ENCODE peak calls at places on chromosomes 3 and 15, in five cellular contexts. G is HepG2, D is K562, O is GM12878, A is H1. E is an unnamed sample.

GRCh38 chr15:54227569-54227968 is 249.3 kb downstream of the UNC13C start:
- DNase-seq in O (no peak), G (no peak), D (no peak), A (no peak), E (no peak)

GRCh38 chr3:117171124-117171523 is 461.5 kb downstream of the TUSC7 start:
- DNase-seq in A (no peak), G (no peak), D (no peak), O (no peak), E (no peak)

GRCh38 chr3:169764164-169764452 is 752 bp downstream of the TERC start:
- DNase-seq in A (no peak), G (no peak), O (peak; percentile 41), D (no peak), E (no peak)

GRCh38 chr3:99789322-99789721 is 28.3 kb upstream of the CMSS1 start:
- DNase-seq in A (no peak), D (peak; percentile 8), G (peak; percentile 37), O (no peak), E (peak; percentile 62)

GRCh38 chr15:43792761-43793493 is 807 bp downstream of the SERF2 start:
- DNase-seq in A (no peak), G (no peak), O (no peak), D (no peak), E (peak; percentile 42)

GRCh38 chr15:99566157-99566900 is 545 bp downstream of the MEF2A start:
- DNase-seq in D (peak; percentile 63), A (peak; percentile 67), G (no peak), O (no peak), E (peak; percentile 76)

GRCh38 chr3:126834596-126835471 is 130.8 kb downstream of the CHCHD6 start:
- DNase-seq in G (no peak), A (no peak), D (no peak), O (no peak), E (no peak)

GRCh38 chr3:185645596-185646381 is 59.7 kb downstream of the SENP2 start:
- DNase-seq in A (no peak), D (no peak), G (no peak), O (no peak), E (peak; percentile 36)

GRCh38 chr3:176430244-176430893 is 766.9 kb downstream of the TBL1XR1 start:
- DNase-seq in A (no peak), G (peak; percentile 8), O (no peak), D (peak; percentile 6), E (peak; percentile 39)

GRCh38 chr3:184525337-184526157 is 36.0 kb upstream of the EPHB3 start:
- DNase-seq in A (peak; percentile 82), D (no peak), O (no peak), G (no peak), E (peak; percentile 72)

GRCh38 chr3:183285828-183286457 is 32.9 kb downstream of the B3GNT5 start:
- DNase-seq in D (no peak), O (peak; percentile 81), A (no peak), G (peak; percentile 15), E (peak; percentile 81)

GRCh38 chr3:133930341-133930933 is 34.8 kb upstream of the RAB6B start:
- DNase-seq in D (peak; percentile 30), G (peak; percentile 25), O (no peak), A (peak; percentile 31), E (peak; percentile 67)

GRCh38 chr15:93486407-93487117 is 397.6 kb upstream of the RGMA start:
- DNase-seq in A (no peak), G (no peak), O (no peak), D (no peak), E (no peak)

GRCh38 chr3:140203510-140203909 is 268.5 kb downstream of the CLSTN2 start:
- DNase-seq in O (no peak), D (no peak), A (no peak), G (no peak), E (no peak)

GRCh38 chr15:101198031-101198430 is 53.8 kb downstream of the CHSY1 start:
- DNase-seq in D (no peak), A (no peak), G (no peak), O (no peak), E (no peak)

GRCh38 chr3:22475665-22476064 is 724.7 kb upstream of the ZNF385D start:
- DNase-seq in A (no peak), G (no peak), D (no peak), O (no peak), E (no peak)

GRCh38 chr3:52070724-52071621 is 14.6 kb upstream of the DUSP7 start:
- DNase-seq in D (no peak), G (no peak), A (no peak), O (no peak), E (peak; percentile 50)

GRCh38 chr3:97979610-97980009 is 7.4 kb upstream of the RIOX2 start:
- DNase-seq in G (peak; percentile 5), O (no peak), A (no peak), D (no peak), E (peak; percentile 18)

GRCh38 chr3:44983413-44984040 is 7.5 kb downstream of the EXOSC7 start:
- DNase-seq in O (no peak), D (no peak), G (no peak), A (no peak), E (no peak)

GRCh38 chr3:27526614-27527315 is 42.6 kb upstream of the SLC4A7 start:
- DNase-seq in O (no peak), G (no peak), A (no peak), D (no peak), E (no peak)

GRCh38 chr15:81168680-81169079 is 28.0 kb upstream of the IL16 start:
- DNase-seq in O (no peak), A (no peak), D (no peak), G (no peak), E (no peak)

GRCh38 chr15:81171286-81171685 is 25.4 kb upstream of the IL16 start:
- DNase-seq in G (no peak), A (no peak), D (no peak), O (no peak), E (no peak)

GRCh38 chr15:81166949-81167816 is 29.5 kb upstream of the IL16 start:
- DNase-seq in O (no peak), A (no peak), D (peak; percentile 65), G (no peak), E (no peak)

GRCh38 chr15:81174125-81174524 is 22.6 kb upstream of the IL16 start:
- DNase-seq in G (no peak), O (no peak), D (no peak), A (no peak), E (no peak)

GRCh38 chr15:81170504-81170903 is 26.2 kb upstream of the IL16 start:
- DNase-seq in A (no peak), O (no peak), D (no peak), G (no peak), E (no peak)
- TF ChIP-seq SIN3A in A (no peak), O (no peak), D (no peak), G (no peak), E (no peak)

GRCh38 chr3:8113649-8114048 is 388.0 kb upstream of the LMCD1 start:
- DNase-seq in D (no peak), O (no peak), A (no peak), G (no peak), E (no peak)

GRCh38 chr3:8110966-8111798 is 390.4 kb upstream of the LMCD1 start:
- DNase-seq in D (peak; percentile 41), A (peak; percentile 86), G (peak; percentile 46), O (peak; percentile 16), E (peak; percentile 68)
- TF ChIP-seq EP300 in D (no peak), A (no peak), G (no peak), O (no peak), E (no peak)

GRCh38 chr3:80040113-80040512 is 272.3 kb upstream of the ROBO1 start:
- DNase-seq in O (no peak), A (no peak), D (no peak), G (no peak), E (no peak)
- TF ChIP-seq SIN3A in O (no peak), A (no peak), D (no peak), G (no peak), E (no peak)

GRCh38 chr3:101821503-101821902 is 27.8 kb upstream of the NFKBIZ start:
- DNase-seq in G (no peak), D (no peak), O (no peak), A (no peak), E (no peak)
- TF ChIP-seq EP300 in G (no peak), D (no peak), O (no peak), A (no peak), E (no peak)

GRCh38 chr3:46412786-46413298 is 5.8 kb downstream of the CCRL2 start:
- DNase-seq in D (no peak), A (no peak), O (no peak), G (no peak), E (no peak)
- TF ChIP-seq SIN3A in D (no peak), A (no peak), O (no peak), G (no peak), E (no peak)

DNA sequence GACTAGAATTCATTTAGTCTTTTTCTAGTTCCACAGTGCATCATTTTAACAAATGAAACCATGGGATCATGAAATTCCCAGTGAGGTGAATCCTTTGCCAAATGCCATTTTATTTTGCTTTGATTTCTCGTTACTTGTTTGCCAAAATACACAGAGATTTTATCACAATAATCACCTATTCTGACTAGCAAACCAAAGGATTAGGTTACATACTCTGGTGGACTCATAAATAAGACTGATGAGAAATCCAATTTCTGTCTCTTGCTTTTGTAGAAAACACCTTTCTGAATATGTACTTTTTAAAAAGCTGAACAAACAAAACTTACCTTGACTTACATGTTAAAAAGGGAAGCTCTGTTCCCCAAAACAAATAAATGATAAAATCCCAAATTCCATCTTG is 12.2 kb downstream of the ERC2 start:
- DNase-seq in O (no peak), D (no peak), G (no peak), A (no peak), E (no peak)
- TF ChIP-seq EP300 in O (no peak), D (no peak), G (no peak), A (no peak), E (no peak)

DNA sequence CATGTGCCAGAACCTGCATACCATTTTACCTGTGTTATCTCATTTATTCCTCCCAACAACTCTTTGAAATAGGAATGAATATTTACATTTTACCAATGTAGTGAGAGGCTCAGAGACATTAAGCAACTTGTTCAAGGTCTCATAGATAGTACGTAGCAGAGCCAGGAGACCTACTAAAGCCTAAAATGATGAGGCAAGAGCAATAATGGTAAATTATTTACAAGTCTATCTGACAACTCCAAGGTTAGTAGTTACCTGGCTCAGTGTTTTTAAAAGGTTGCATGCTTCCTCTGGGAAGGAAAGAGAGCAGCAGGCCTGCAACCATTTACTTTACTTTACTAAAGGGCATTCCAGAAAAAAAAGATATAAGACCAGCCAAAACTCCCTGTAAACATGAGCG is 103.0 kb downstream of the CFAP20DC start:
- DNase-seq in G (peak; percentile 36), A (no peak), O (no peak), D (no peak), E (no peak)
- TF ChIP-seq SIN3A in G (no peak), A (no peak), O (no peak), D (no peak), E (no peak)